ENCODE peak calls at places on chromosomes 1 and 21, in five cellular contexts. P is gastrocnemius medialis, Z is IMR-90, D is tibial nerve, T is Peyer's patch. Y is an unnamed sample. For H3K36me3, the result is how much of the 10 kb centered on the place peaks cover.

GRCh38 chr1:169604781-169605560 is 18.7 kb upstream of the F5 start:
- DNase-seq in P (no peak), Z (no peak), D (no peak), T (peak), Y (no peak)

GRCh38 chr1:158534496-158534895 is 19.7 kb downstream of the OR6Y1 start:
- DNase-seq in P (no peak), Z (no peak), D (no peak), T (no peak), Y (no peak)

GRCh38 chr21:46048926-46049889 is 48.7 kb upstream of the COL6A2 start:
- DNase-seq in P (peak), Z (peak), D (peak), T (peak), Y (no peak)

GRCh38 chr1:70204578-70204977 is 801 bp downstream of the LRRC40 start:
- DNase-seq in P (no peak), Z (peak), D (no peak), T (no peak), Y (no peak)

GRCh38 chr1:145960468-145961108 is 2.8 kb upstream of the LIX1L start:
- DNase-seq in P (peak), Z (peak), D (no peak), T (peak), Y (no peak)

GRCh38 chr1:10168912-10169514 is 41.4 kb upstream of the KIF1B start:
- DNase-seq in P (no peak), Z (no peak), D (no peak), T (peak), Y (no peak)

GRCh38 chr1:119743308-119743707 is 25.4 kb downstream of the HMGCS2 start:
- DNase-seq in P (no peak), Z (no peak), D (no peak), T (no peak), Y (no peak)

GRCh38 chr1:208437416-208437815 is 193.2 kb upstream of the PLXNA2 start:
- DNase-seq in P (no peak), Z (peak), D (no peak), T (no peak), Y (no peak)

GRCh38 chr1:247077234-247077633 is 1.4 kb downstream of the ZNF670 start:
- DNase-seq in P (no peak), Z (peak), D (no peak), T (no peak), Y (no peak)

GRCh38 chr1:226637147-226637935 is 88.8 kb downstream of the STUM start:
- DNase-seq in P (peak), Z (no peak), D (peak), T (peak), Y (no peak)

GRCh38 chr1:68116643-68117235 is 66.3 kb upstream of the DIRAS3 start:
- DNase-seq in P (no peak), Z (peak), D (peak), T (peak), Y (no peak)

GRCh38 chr1:44270666-44271628 is 57.7 kb downstream of the DMAP1 start:
- DNase-seq in P (no peak), Z (no peak), D (no peak), T (peak), Y (no peak)

GRCh38 chr21:32335601-32336575 is 37.2 kb downstream of the MRAP start:
- DNase-seq in P (no peak), Z (peak), D (no peak), T (no peak), Y (no peak)

GRCh38 chr21:36710729-36711048 is 11.8 kb downstream of the SIM2 start:
- DNase-seq in P (no peak), Z (no peak), D (no peak), T (peak), Y (no peak)

GRCh38 chr21:41762236-41762635 is 4.6 kb downstream of the RIPK4 start:
- DNase-seq in P (no peak), Z (no peak), D (no peak), T (no peak), Y (no peak)

GRCh38 chr1:41277371-41277994 is 35.4 kb upstream of the SCMH1 start:
- DNase-seq in P (no peak), Z (no peak), D (no peak), T (no peak), Y (no peak)

GRCh38 chr1:180228648-180229482 is 1.2 kb upstream of the LHX4 start:
- DNase-seq in P (no peak), Z (no peak), D (no peak), T (no peak), Y (no peak)

GRCh38 chr1:153957744-153958110 is 685 bp downstream of the CRTC2 start:
- DNase-seq in P (no peak), Z (no peak), D (no peak), T (peak), Y (no peak)

GRCh38 chr1:9317591-9318331 is 25.1 kb downstream of the SPSB1 start:
- DNase-seq in P (no peak), Z (peak), D (no peak), T (peak), Y (no peak)

GRCh38 chr1:209800984-209801834 is 4.7 kb downstream of the IRF6 start:
- DNase-seq in P (peak), Z (peak), D (peak), T (no peak), Y (no peak)

GRCh38 chr1:218463194-218464156 is 118.3 kb downstream of the TGFB2 start:
- DNase-seq in P (peak), Z (peak), D (peak), T (peak), Y (no peak)

GRCh38 chr1:80893140-80893539 is 907.6 kb upstream of the ADGRL2 start:
- DNase-seq in P (no peak), Z (no peak), D (no peak), T (no peak), Y (no peak)

GRCh38 chr1:8223531-8223930 is 94.4 kb upstream of the SLC45A1 start:
- DNase-seq in P (no peak), Z (no peak), D (no peak), T (no peak), Y (no peak)

GRCh38 chr1:89701746-89702241 is 68.9 kb downstream of the LRRC8C start:
- DNase-seq in P (no peak), Z (peak), D (no peak), T (no peak), Y (no peak)

GRCh38 chr1:39509360-39510009 is 18.0 kb downstream of the BMP8A start:
- DNase-seq in P (no peak), Z (peak), D (no peak), T (peak), Y (no peak)

GRCh38 chr21:46078984-46079356 is 18.9 kb upstream of the COL6A2 start:
- DNase-seq in P (peak), Z (no peak), D (peak), T (no peak), Y (no peak)

GRCh38 chr1:27928216-27928954 is 6.4 kb upstream of the SMPDL3B start:
- DNase-seq in P (no peak), Z (no peak), D (no peak), T (no peak), Y (no peak)

GRCh38 chr1:44060830-44061267 is 29.6 kb upstream of the SLC6A9 start:
- DNase-seq in P (no peak), Z (no peak), D (no peak), T (no peak), Y (no peak)

GRCh38 chr21:25234857-25235801 is 372.2 kb downstream of the MRPL39 start:
- DNase-seq in P (no peak), Z (no peak), D (no peak), T (no peak), Y (no peak)

GRCh38 chr1:88327391-88328267 is 356.4 kb upstream of the PKN2 start:
- DNase-seq in P (no peak), Z (peak), D (no peak), T (peak), Y (no peak)

GRCh38 chr1:6414443-6414844 is 5.3 kb downstream of the HES2 start:
- DNase-seq in P (no peak), Z (peak), D (no peak), T (no peak), Y (no peak)

GRCh38 chr1:10653370-10654125 is 142.9 kb downstream of the CASZ1 start:
- DNase-seq in P (no peak), Z (no peak), D (no peak), T (no peak), Y (no peak)

GRCh38 chr21:25573409-25574206 is 33.7 kb downstream of the MRPL39 start:
- DNase-seq in P (no peak), Z (peak), D (no peak), T (no peak), Y (no peak)

GRCh38 chr1:26358411-26359384 is 4.8 kb upstream of the CRYBG2 start:
- DNase-seq in P (no peak), Z (no peak), D (no peak), T (peak), Y (no peak)

GRCh38 chr1:62686822-62687221 is 1.4 kb downstream of the DOCK7 start:
- DNase-seq in P (no peak), Z (no peak), D (no peak), T (no peak), Y (no peak)

GRCh38 chr1:42832636-42833265 is 13.7 kb upstream of the ZNF691 start:
- DNase-seq in P (no peak), Z (no peak), D (no peak), T (no peak), Y (no peak)

GRCh38 chr21:38820471-38821239 is 14.9 kb downstream of the ETS2 start:
- DNase-seq in P (peak), Z (no peak), D (no peak), T (peak), Y (no peak)
- H3K36me3 ChIP-seq in P (half or more), Z (half or more), D (under half), T (under half), Y (half or more)

GRCh38 chr21:42964561-42965560 is 9.5 kb upstream of the PKNOX1 start:
- DNase-seq in P (no peak), Z (no peak), D (no peak), T (peak), Y (no peak)

GRCh38 chr21:42959754-42960153 is 14.6 kb upstream of the PKNOX1 start:
- DNase-seq in P (no peak), Z (no peak), D (no peak), T (no peak), Y (no peak)

GRCh38 chr21:42964086-42964485 is 10.3 kb upstream of the PKNOX1 start:
- DNase-seq in P (no peak), Z (no peak), D (no peak), T (no peak), Y (no peak)

GRCh38 chr21:42956824-42957632 is 17.3 kb upstream of the PKNOX1 start:
- DNase-seq in P (no peak), Z (no peak), D (no peak), T (peak), Y (no peak)

GRCh38 chr21:42962360-42963007 is 11.9 kb upstream of the PKNOX1 start:
- DNase-seq in P (no peak), Z (no peak), D (no peak), T (no peak), Y (no peak)
- H3K4me3 ChIP-seq in P (no peak), Z (no peak), D (no peak), T (no peak), Y (no peak)

DNA sequence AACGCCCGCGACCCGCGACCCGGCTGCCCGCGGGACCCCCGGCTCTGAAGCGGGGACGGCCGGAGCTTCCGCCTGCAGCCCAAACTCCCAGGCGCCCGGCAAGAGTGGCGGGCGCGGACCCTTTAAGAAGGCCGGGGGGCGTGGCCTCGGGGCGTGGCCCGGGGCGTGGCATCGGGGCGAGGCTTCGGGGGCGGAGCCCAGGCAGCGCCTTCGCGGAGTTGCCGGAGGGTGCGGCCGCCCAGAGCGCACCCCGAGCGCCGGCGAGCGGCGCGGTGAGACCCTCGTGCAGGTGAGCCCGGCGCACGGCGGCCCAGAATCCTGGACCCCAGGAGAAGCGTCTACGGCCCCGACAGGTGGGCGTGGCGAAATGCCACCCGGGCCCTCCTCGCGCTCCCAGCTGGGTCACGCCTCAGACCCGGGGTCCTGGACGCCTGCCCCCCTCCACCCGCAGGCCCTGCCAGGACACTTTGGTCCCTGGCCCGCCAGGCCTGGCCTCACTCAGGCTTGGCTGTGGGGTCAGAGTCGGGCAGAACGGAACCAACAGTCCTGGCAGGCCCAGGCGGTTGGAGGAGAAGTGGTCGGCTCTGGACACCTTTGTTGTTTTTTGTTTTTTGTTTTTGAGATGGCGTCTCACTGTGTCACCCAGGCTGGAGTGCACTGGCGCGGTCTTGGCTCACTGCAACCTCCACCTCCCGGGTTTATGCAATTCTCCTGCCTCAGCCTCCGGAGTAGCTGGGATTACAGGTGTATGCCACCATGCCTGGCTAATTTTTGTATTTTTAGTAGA is 14.4 kb downstream of the RNF223 start:
- DNase-seq in P (peak), Z (peak), D (peak), T (peak), Y (no peak)
- TF ChIP-seq POLR2A in P (peak), Z (peak), D (no peak), T (no peak), Y (no peak)

GRCh38 chr1:20701847-20702246 is 16.0 kb downstream of the KIF17 start:
- DNase-seq in P (no peak), Z (no peak), D (no peak), T (no peak), Y (no peak)

GRCh38 chr1:20701446-20701845 is 16.4 kb downstream of the KIF17 start:
- DNase-seq in P (no peak), Z (no peak), D (no peak), T (peak), Y (no peak)

GRCh38 chr1:20700636-20701215 is 17.1 kb downstream of the KIF17 start:
- DNase-seq in P (no peak), Z (no peak), D (no peak), T (no peak), Y (no peak)

GRCh38 chr1:20703124-20703756 is 14.6 kb downstream of the KIF17 start:
- DNase-seq in P (no peak), Z (no peak), D (no peak), T (no peak), Y (no peak)

DNA sequence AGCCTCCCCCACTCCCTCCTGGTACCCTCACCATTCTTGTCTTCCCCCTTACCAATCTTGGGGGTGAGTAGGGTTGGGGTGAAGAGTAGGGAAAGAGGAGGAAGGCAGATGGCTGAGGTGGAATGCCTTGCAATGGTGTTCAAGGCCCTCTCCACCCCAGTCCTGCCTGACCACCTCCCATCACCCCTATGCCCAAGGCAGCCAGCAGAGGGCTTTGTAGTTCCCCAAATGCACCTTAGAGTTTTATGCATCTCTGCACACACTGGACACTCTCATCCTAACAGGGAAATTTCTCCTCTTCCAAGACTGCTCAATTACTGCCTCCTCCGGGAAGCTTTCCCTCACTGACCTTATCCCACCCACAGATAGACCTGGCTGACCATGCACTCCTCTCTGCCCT is 15.4 kb downstream of the KIF17 start:
- DNase-seq in P (no peak), Z (peak), D (no peak), T (no peak), Y (no peak)
- H3K36me3 ChIP-seq in P (under half), Z (under half), D (under half), T (under half), Y (under half)

DNA sequence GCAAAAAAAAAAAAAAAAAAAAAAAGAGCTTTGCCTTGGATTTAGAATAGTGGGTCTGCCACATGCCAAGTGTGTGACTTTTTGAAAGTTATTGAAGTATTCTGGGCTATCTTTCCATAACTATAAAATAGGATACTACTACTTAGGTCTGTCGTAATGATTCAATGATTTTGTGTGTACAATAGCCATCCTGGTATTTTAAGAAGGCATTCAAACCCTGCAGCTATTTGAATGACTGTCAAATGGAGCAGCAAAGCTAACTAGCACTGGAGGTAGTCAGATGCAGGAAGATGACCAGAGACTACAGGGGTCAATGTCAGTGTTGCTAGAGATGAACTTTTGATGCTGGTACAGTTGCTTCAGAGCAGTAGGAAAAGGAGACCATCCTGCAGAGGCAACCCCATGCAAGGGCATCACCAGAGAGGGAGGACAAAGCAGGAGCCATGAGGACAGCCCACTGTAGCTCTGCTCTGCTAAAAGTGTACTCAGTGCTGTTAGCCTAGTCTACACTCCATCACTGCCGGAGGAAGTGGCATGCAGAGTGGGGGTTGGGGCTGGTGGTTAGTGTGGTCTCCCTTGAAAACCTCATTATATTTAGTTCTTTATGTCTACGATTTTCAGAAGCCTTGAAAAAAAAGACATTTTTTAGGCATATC is 29.0 kb downstream of the DUSP10 start:
- DNase-seq in P (no peak), Z (no peak), D (no peak), T (peak), Y (no peak)
- H3K4me3 ChIP-seq in P (no peak), Z (no peak), D (no peak), T (no peak), Y (no peak)

GRCh38 chr1:109280768-109281356 is 2.1 kb downstream of the PSRC1 start:
- DNase-seq in P (no peak), Z (no peak), D (no peak), T (no peak), Y (no peak)

GRCh38 chr1:109282497-109282951 is 421 bp downstream of the PSRC1 start:
- DNase-seq in P (no peak), Z (no peak), D (no peak), T (no peak), Y (no peak)

GRCh38 chr1:109281680-109282496 is 1.1 kb downstream of the PSRC1 start:
- DNase-seq in P (no peak), Z (no peak), D (peak), T (no peak), Y (no peak)

GRCh38 chr1:109283748-109284600 is 1.0 kb upstream of the PSRC1 start:
- DNase-seq in P (no peak), Z (no peak), D (no peak), T (no peak), Y (no peak)

DNA sequence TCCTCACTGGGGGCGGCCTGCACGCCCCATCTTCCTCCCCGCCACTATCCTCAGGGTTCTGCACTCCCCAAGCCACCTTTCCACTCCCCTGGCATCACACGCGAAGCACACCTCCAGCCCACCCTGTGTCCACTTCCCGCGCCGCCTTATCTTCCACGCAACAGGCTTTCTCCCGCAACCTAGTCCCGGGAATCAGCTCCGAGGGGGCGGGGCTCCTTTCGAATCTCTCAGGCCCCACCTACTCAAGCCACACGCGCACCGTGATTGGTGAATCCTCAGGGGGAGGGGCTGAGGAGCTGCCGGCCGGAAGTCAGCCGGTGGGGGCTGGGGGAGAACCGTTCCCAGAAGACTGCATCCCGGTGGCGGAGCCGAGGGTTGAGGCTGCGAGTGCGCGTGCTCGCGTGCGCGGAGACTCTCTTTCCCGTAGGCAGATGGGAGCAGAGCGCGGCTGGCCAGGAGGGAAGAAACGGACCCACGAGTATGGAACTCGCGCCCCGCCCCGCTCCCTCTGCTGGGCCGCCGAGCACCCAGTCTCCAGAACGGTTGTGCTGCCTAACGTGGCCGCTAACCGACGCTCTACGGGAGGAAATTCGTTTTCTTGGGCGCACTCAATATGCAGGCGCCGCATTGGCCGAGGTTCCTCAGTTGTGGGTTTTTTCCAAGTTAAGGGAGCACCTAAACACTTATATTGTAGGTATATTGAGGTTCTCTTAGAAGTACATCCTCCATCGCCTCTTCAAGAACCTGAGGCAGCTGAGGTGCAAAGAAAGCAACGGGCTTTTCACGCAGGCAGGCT is at the start of gene PSRC1:
- DNase-seq in P (peak), Z (peak), D (peak), T (peak), Y (peak)
- TF ChIP-seq POLR2A in P (peak), Z (peak), D (peak), T (peak), Y (peak)

GRCh38 chr1:19182223-19182622 is 27.8 kb downstream of the UBR4 start:
- DNase-seq in P (no peak), Z (no peak), D (no peak), T (no peak), Y (no peak)

GRCh38 chr1:19179597-19180271 is 30.3 kb downstream of the UBR4 start:
- DNase-seq in P (no peak), Z (peak), D (no peak), T (no peak), Y (no peak)

GRCh38 chr1:19177811-19178210 is 32.3 kb downstream of the UBR4 start:
- DNase-seq in P (no peak), Z (no peak), D (no peak), T (no peak), Y (no peak)

GRCh38 chr1:19178734-19179398 is 31.2 kb downstream of the UBR4 start:
- DNase-seq in P (no peak), Z (no peak), D (no peak), T (no peak), Y (no peak)
- H3K36me3 ChIP-seq in P (half or more), Z (half or more), D (under half), T (under half), Y (half or more)

GRCh38 chr1:108557311-108557710 is 2.6 kb upstream of the EEIG2 start:
- DNase-seq in P (no peak), Z (no peak), D (no peak), T (no peak), Y (no peak)
- H3K4me3 ChIP-seq in P (no peak), Z (no peak), D (no peak), T (no peak), Y (no peak)